ENCODE peak calls at places on chromosomes 1 and 21, in seven cellular contexts. One of them, this sample, is unnamed.
A peak's percentile ranks its signal among the peaks of the same experiment; 100 is the strongest.

GRCh38 chr1:39196244-39197215 is 8.0 kb upstream of the MACF1 start:
- ATAC-seq in HCT116: peak; percentile 8
- ATAC-seq in K562: peak; percentile 75
- ATAC-seq in Panc1: no peak
- ATAC-seq in HepG2: no peak
- ATAC-seq in GM12878: peak; percentile 77
- ATAC-seq in GM23338: no peak
- ATAC-seq in this sample: no peak

GRCh38 chr1:24349891-24350290 is 30.7 kb downstream of the GRHL3 start:
- ATAC-seq in Panc1: no peak
- ATAC-seq in GM12878: no peak
- ATAC-seq in K562: no peak
- ATAC-seq in HepG2: no peak
- ATAC-seq in HCT116: no peak
- ATAC-seq in GM23338: no peak
- ATAC-seq in this sample: no peak

GRCh38 chr1:66302184-66302742 is 231.7 kb upstream of the SGIP1 start:
- ATAC-seq in GM12878: no peak
- ATAC-seq in K562: no peak
- ATAC-seq in HepG2: no peak
- ATAC-seq in HCT116: peak; percentile 26
- ATAC-seq in GM23338: no peak
- ATAC-seq in Panc1: no peak
- ATAC-seq in this sample: no peak

GRCh38 chr1:107555578-107555977 is 409.4 kb downstream of the VAV3 start:
- ATAC-seq in HepG2: no peak
- ATAC-seq in Panc1: no peak
- ATAC-seq in GM12878: no peak
- ATAC-seq in K562: no peak
- ATAC-seq in GM23338: no peak
- ATAC-seq in HCT116: no peak
- ATAC-seq in this sample: no peak

GRCh38 chr1:11678442-11678841 is 2.5 kb downstream of the MAD2L2 start:
- ATAC-seq in K562: no peak
- ATAC-seq in GM23338: no peak
- ATAC-seq in Panc1: no peak
- ATAC-seq in HCT116: no peak
- ATAC-seq in GM12878: no peak
- ATAC-seq in HepG2: no peak
- ATAC-seq in this sample: no peak

GRCh38 chr1:98854137-98854536 is 150.5 kb downstream of the PLPPR5 start:
- ATAC-seq in Panc1: no peak
- ATAC-seq in HCT116: no peak
- ATAC-seq in HepG2: no peak
- ATAC-seq in K562: no peak
- ATAC-seq in GM23338: no peak
- ATAC-seq in GM12878: peak; percentile 54
- ATAC-seq in this sample: no peak

GRCh38 chr1:111565079-111565478 is 54.5 kb upstream of the RAP1A start:
- ATAC-seq in Panc1: no peak
- ATAC-seq in HCT116: no peak
- ATAC-seq in HepG2: no peak
- ATAC-seq in GM12878: no peak
- ATAC-seq in K562: no peak
- ATAC-seq in GM23338: no peak
- ATAC-seq in this sample: peak; percentile 58

GRCh38 chr21:26117324-26117971 is 53.1 kb downstream of the APP start:
- ATAC-seq in HCT116: no peak
- ATAC-seq in GM12878: peak; percentile 48
- ATAC-seq in GM23338: no peak
- ATAC-seq in Panc1: no peak
- ATAC-seq in HepG2: no peak
- ATAC-seq in K562: no peak
- ATAC-seq in this sample: no peak

GRCh38 chr21:46634427-46634826 is 1.0 kb upstream of the PRMT2 start:
- ATAC-seq in GM12878: no peak
- ATAC-seq in K562: no peak
- ATAC-seq in Panc1: no peak
- ATAC-seq in GM23338: no peak
- ATAC-seq in HCT116: no peak
- ATAC-seq in HepG2: no peak
- ATAC-seq in this sample: no peak

GRCh38 chr1:204841798-204842197 is 28.9 kb upstream of the NFASC start:
- ATAC-seq in GM23338: no peak
- ATAC-seq in HepG2: no peak
- ATAC-seq in HCT116: no peak
- ATAC-seq in Panc1: no peak
- ATAC-seq in K562: no peak
- ATAC-seq in GM12878: no peak
- ATAC-seq in this sample: no peak

GRCh38 chr1:52022133-52022532 is 11.5 kb downstream of the KTI12 start:
- ATAC-seq in GM23338: no peak
- ATAC-seq in GM12878: no peak
- ATAC-seq in HepG2: no peak
- ATAC-seq in K562: no peak
- ATAC-seq in HCT116: no peak
- ATAC-seq in Panc1: no peak
- ATAC-seq in this sample: no peak

GRCh38 chr1:165484532-165484931 is 39.6 kb upstream of the RXRG start:
- ATAC-seq in GM23338: no peak
- ATAC-seq in K562: no peak
- ATAC-seq in GM12878: no peak
- ATAC-seq in Panc1: no peak
- ATAC-seq in HCT116: no peak
- ATAC-seq in HepG2: no peak
- ATAC-seq in this sample: no peak

GRCh38 chr1:229023651-229024295 is 247.1 kb upstream of the RAB4A start:
- ATAC-seq in Panc1: no peak
- ATAC-seq in GM12878: no peak
- ATAC-seq in GM23338: no peak
- ATAC-seq in HepG2: no peak
- ATAC-seq in HCT116: no peak
- ATAC-seq in K562: no peak
- ATAC-seq in this sample: peak; percentile 44

GRCh38 chr1:151324390-151324930 is 2.8 kb downstream of the PI4KB start:
- ATAC-seq in HCT116: no peak
- ATAC-seq in HepG2: no peak
- ATAC-seq in Panc1: no peak
- ATAC-seq in GM12878: no peak
- ATAC-seq in GM23338: no peak
- ATAC-seq in K562: no peak
- ATAC-seq in this sample: no peak

GRCh38 chr1:109392788-109393580 is 4.7 kb downstream of the SORT1 start:
- ATAC-seq in GM23338: no peak
- ATAC-seq in Panc1: peak; percentile 47
- ATAC-seq in K562: peak; percentile 66
- ATAC-seq in HepG2: peak; percentile 97
- ATAC-seq in GM12878: peak; percentile 28
- ATAC-seq in HCT116: no peak
- ATAC-seq in this sample: peak; percentile 55

GRCh38 chr1:74729741-74730478 is 2.9 kb downstream of the CRYZ start:
- ATAC-seq in K562: no peak
- ATAC-seq in GM12878: no peak
- ATAC-seq in Panc1: no peak
- ATAC-seq in HCT116: peak; percentile 14
- ATAC-seq in HepG2: no peak
- ATAC-seq in GM23338: no peak
- ATAC-seq in this sample: no peak

GRCh38 chr1:151309851-151310323 is 17.3 kb downstream of the PI4KB start:
- ATAC-seq in HepG2: no peak
- ATAC-seq in GM12878: no peak
- ATAC-seq in K562: no peak
- ATAC-seq in GM23338: peak; percentile 95
- ATAC-seq in HCT116: no peak
- ATAC-seq in Panc1: no peak
- ATAC-seq in this sample: no peak

GRCh38 chr1:212951058-212951923 is 950 bp downstream of the VASH2 start:
- ATAC-seq in GM12878: peak; percentile 1
- ATAC-seq in HepG2: no peak
- ATAC-seq in HCT116: no peak
- ATAC-seq in K562: no peak
- ATAC-seq in GM23338: peak; percentile 3
- ATAC-seq in Panc1: peak; percentile 9
- ATAC-seq in this sample: no peak

GRCh38 chr1:214295934-214296333 is 15.0 kb downstream of the SMYD2 start:
- ATAC-seq in GM23338: no peak
- ATAC-seq in Panc1: no peak
- ATAC-seq in K562: no peak
- ATAC-seq in GM12878: peak; percentile 66
- ATAC-seq in HCT116: no peak
- ATAC-seq in HepG2: no peak
- ATAC-seq in this sample: no peak

GRCh38 chr1:26344147-26344920 is 9.6 kb downstream of the CRYBG2 start:
- ATAC-seq in K562: peak; percentile 45
- ATAC-seq in GM23338: no peak
- ATAC-seq in HCT116: peak; percentile 64
- ATAC-seq in HepG2: peak; percentile 23
- ATAC-seq in Panc1: no peak
- ATAC-seq in GM12878: peak; percentile 30
- ATAC-seq in this sample: no peak

GRCh38 chr1:167701510-167701909 is 20.3 kb upstream of the MPZL1 start:
- ATAC-seq in HCT116: no peak
- ATAC-seq in GM23338: no peak
- ATAC-seq in GM12878: no peak
- ATAC-seq in HepG2: no peak
- ATAC-seq in Panc1: no peak
- ATAC-seq in K562: no peak
- ATAC-seq in this sample: no peak

GRCh38 chr1:230708631-230709580 is 5.0 kb downstream of the AGT start:
- ATAC-seq in K562: peak; percentile 84
- ATAC-seq in Panc1: no peak
- ATAC-seq in HepG2: peak; percentile 67
- ATAC-seq in HCT116: peak; percentile 9
- ATAC-seq in GM12878: no peak
- ATAC-seq in GM23338: no peak
- ATAC-seq in this sample: peak; percentile 52

GRCh38 chr1:32349211-32349708 is 13.0 kb downstream of the FAM229A start:
- ATAC-seq in Panc1: no peak
- ATAC-seq in HepG2: peak; percentile 10
- ATAC-seq in HCT116: no peak
- ATAC-seq in K562: no peak
- ATAC-seq in GM23338: no peak
- ATAC-seq in GM12878: no peak
- ATAC-seq in this sample: no peak

GRCh38 chr1:32346532-32347157 is 10.6 kb upstream of the MARCKSL1 start:
- ATAC-seq in Panc1: no peak
- ATAC-seq in HCT116: no peak
- ATAC-seq in GM12878: no peak
- ATAC-seq in GM23338: no peak
- ATAC-seq in K562: no peak
- ATAC-seq in HepG2: no peak
- ATAC-seq in this sample: no peak

GRCh38 chr1:32342704-32343103 is 6.7 kb upstream of the MARCKSL1 start:
- ATAC-seq in GM23338: no peak
- ATAC-seq in GM12878: no peak
- ATAC-seq in Panc1: no peak
- ATAC-seq in K562: no peak
- ATAC-seq in HepG2: no peak
- ATAC-seq in HCT116: no peak
- ATAC-seq in this sample: no peak

GRCh38 chr1:32341186-32341757 is 5.2 kb upstream of the MARCKSL1 start:
- ATAC-seq in GM23338: peak; percentile 13
- ATAC-seq in GM12878: no peak
- ATAC-seq in K562: no peak
- ATAC-seq in HCT116: no peak
- ATAC-seq in HepG2: no peak
- ATAC-seq in Panc1: no peak
- ATAC-seq in this sample: no peak

GRCh38 chr1:32345289-32345827 is 9.3 kb upstream of the MARCKSL1 start:
- ATAC-seq in HepG2: peak; percentile 72
- ATAC-seq in GM12878: peak; percentile 10
- ATAC-seq in HCT116: no peak
- ATAC-seq in K562: peak; percentile 82
- ATAC-seq in Panc1: no peak
- ATAC-seq in GM23338: no peak
- ATAC-seq in this sample: no peak
- TF ChIP-seq POLR2AphosphoS5 in HepG2: no peak
- TF ChIP-seq POLR2AphosphoS5 in GM12878: no peak
- TF ChIP-seq POLR2AphosphoS5 in HCT116: no peak
- TF ChIP-seq POLR2AphosphoS5 in K562: no peak
- TF ChIP-seq POLR2AphosphoS5 in Panc1: no peak
- TF ChIP-seq POLR2AphosphoS5 in GM23338: no peak
- TF ChIP-seq POLR2AphosphoS5 in this sample: no peak

GRCh38 chr1:6110326-6110725 is 64.6 kb downstream of the KCNAB2 start:
- ATAC-seq in Panc1: no peak
- ATAC-seq in GM12878: no peak
- ATAC-seq in HepG2: no peak
- ATAC-seq in K562: no peak
- ATAC-seq in HCT116: no peak
- ATAC-seq in GM23338: no peak
- ATAC-seq in this sample: no peak
- TF ChIP-seq CTCF in Panc1: no peak
- TF ChIP-seq CTCF in GM12878: no peak
- TF ChIP-seq CTCF in HepG2: no peak
- TF ChIP-seq CTCF in K562: no peak
- TF ChIP-seq CTCF in HCT116: no peak
- TF ChIP-seq CTCF in GM23338: no peak
- TF ChIP-seq CTCF in this sample: no peak

GRCh38 chr1:45010855-45011811 is at the start of gene HECTD3:
- ATAC-seq in GM12878: peak; percentile 92
- ATAC-seq in GM23338: peak; percentile 78
- ATAC-seq in HepG2: peak; percentile 89
- ATAC-seq in Panc1: peak; percentile 90
- ATAC-seq in K562: peak; percentile 78
- ATAC-seq in HCT116: peak; percentile 82
- ATAC-seq in this sample: peak; percentile 76
- TF ChIP-seq POLR2AphosphoS5 in GM12878: peak; percentile 63
- TF ChIP-seq POLR2AphosphoS5 in GM23338: peak; percentile 55
- TF ChIP-seq POLR2AphosphoS5 in HepG2: peak; percentile 44
- TF ChIP-seq POLR2AphosphoS5 in Panc1: no peak
- TF ChIP-seq POLR2AphosphoS5 in K562: no peak
- TF ChIP-seq POLR2AphosphoS5 in HCT116: peak; percentile 78
- TF ChIP-seq POLR2AphosphoS5 in this sample: peak; percentile 50

DNA sequence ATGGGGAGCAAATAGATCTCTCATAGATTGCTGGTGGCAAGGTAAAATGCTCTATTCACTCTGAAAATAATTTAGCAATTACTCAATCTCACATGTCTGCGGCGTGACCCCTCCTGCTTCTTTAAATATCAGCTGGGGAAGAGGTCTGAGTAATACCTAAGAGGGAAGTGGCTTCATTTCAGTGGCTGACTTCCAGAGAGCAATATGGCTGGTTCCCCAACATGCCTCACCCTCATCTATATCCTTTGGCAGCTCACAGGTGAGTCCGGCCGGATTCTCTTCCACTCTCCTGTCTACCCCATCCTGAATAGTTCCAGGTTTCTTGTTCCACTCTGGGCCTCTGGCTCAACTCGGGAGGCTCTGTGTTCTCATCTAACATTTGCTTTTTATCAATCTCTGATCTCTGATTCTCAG is at the start of gene SLAMF7:
- ATAC-seq in HepG2: no peak
- ATAC-seq in GM23338: no peak
- ATAC-seq in Panc1: no peak
- ATAC-seq in GM12878: peak; percentile 72
- ATAC-seq in K562: no peak
- ATAC-seq in HCT116: no peak
- ATAC-seq in this sample: no peak
- TF ChIP-seq CTCF in HepG2: no peak
- TF ChIP-seq CTCF in GM23338: no peak
- TF ChIP-seq CTCF in Panc1: no peak
- TF ChIP-seq CTCF in GM12878: no peak
- TF ChIP-seq CTCF in K562: no peak
- TF ChIP-seq CTCF in HCT116: no peak
- TF ChIP-seq CTCF in this sample: no peak

This sample was measured in gastroesophageal sphincter.